ENCODE peak calls at places on chromosome 2, in seven cellular contexts. One of them, this sample, is unnamed.
A peak's percentile ranks its signal among the peaks of the same experiment; 100 is the strongest.

GRCh38 chr2:84776011-84776410 is 104.9 kb downstream of the TRABD2A start:
- DNase-seq in body of pancreas: no peak
- DNase-seq in colonic mucosa: no peak
- DNase-seq in cardiac muscle cell: no peak
- DNase-seq in endodermal cell: no peak
- DNase-seq in mucosa of descending colon: no peak
- DNase-seq in SJCRH30: no peak
- DNase-seq in this sample: no peak

GRCh38 chr2:643761-644160 is 33.4 kb downstream of the TMEM18 start:
- DNase-seq in body of pancreas: no peak
- DNase-seq in colonic mucosa: no peak
- DNase-seq in cardiac muscle cell: no peak
- DNase-seq in endodermal cell: no peak
- DNase-seq in mucosa of descending colon: no peak
- DNase-seq in SJCRH30: no peak
- DNase-seq in this sample: no peak

GRCh38 chr2:26807788-26808460 is 22.1 kb downstream of the CENPA start:
- DNase-seq in body of pancreas: no peak
- DNase-seq in colonic mucosa: no peak
- DNase-seq in cardiac muscle cell: peak; percentile 47
- DNase-seq in endodermal cell: no peak
- DNase-seq in mucosa of descending colon: no peak
- DNase-seq in SJCRH30: no peak
- DNase-seq in this sample: no peak

GRCh38 chr2:71801969-71802368 is 345.7 kb downstream of the CYP26B1 start:
- DNase-seq in body of pancreas: peak; percentile 52
- DNase-seq in colonic mucosa: peak; percentile 65
- DNase-seq in cardiac muscle cell: peak; percentile 86
- DNase-seq in endodermal cell: peak; percentile 95
- DNase-seq in mucosa of descending colon: peak; percentile 57
- DNase-seq in SJCRH30: peak; percentile 79
- DNase-seq in this sample: no peak

GRCh38 chr2:36561223-36561944 is 36.6 kb downstream of the FEZ2 start:
- DNase-seq in body of pancreas: no peak
- DNase-seq in colonic mucosa: peak; percentile 61
- DNase-seq in cardiac muscle cell: peak; percentile 89
- DNase-seq in endodermal cell: no peak
- DNase-seq in mucosa of descending colon: no peak
- DNase-seq in SJCRH30: peak; percentile 37
- DNase-seq in this sample: no peak

GRCh38 chr2:127609031-127609751 is 36.8 kb upstream of the GPR17 start:
- DNase-seq in body of pancreas: no peak
- DNase-seq in colonic mucosa: no peak
- DNase-seq in cardiac muscle cell: no peak
- DNase-seq in endodermal cell: peak; percentile 31
- DNase-seq in mucosa of descending colon: no peak
- DNase-seq in SJCRH30: no peak
- DNase-seq in this sample: no peak

GRCh38 chr2:168198476-168199192 is 48.8 kb downstream of the STK39 start:
- DNase-seq in body of pancreas: no peak
- DNase-seq in colonic mucosa: no peak
- DNase-seq in cardiac muscle cell: peak; percentile 37
- DNase-seq in endodermal cell: no peak
- DNase-seq in mucosa of descending colon: no peak
- DNase-seq in SJCRH30: no peak
- DNase-seq in this sample: no peak

GRCh38 chr2:128314348-128315121 is 4.1 kb downstream of the HS6ST1 start:
- DNase-seq in body of pancreas: peak; percentile 62
- DNase-seq in colonic mucosa: peak; percentile 15
- DNase-seq in cardiac muscle cell: no peak
- DNase-seq in endodermal cell: peak; percentile 39
- DNase-seq in mucosa of descending colon: peak; percentile 33
- DNase-seq in SJCRH30: no peak
- DNase-seq in this sample: no peak

GRCh38 chr2:73985318-73986084 is 791 bp downstream of the TET3 start:
- DNase-seq in body of pancreas: no peak
- DNase-seq in colonic mucosa: peak; percentile 59
- DNase-seq in cardiac muscle cell: peak; percentile 43
- DNase-seq in endodermal cell: peak; percentile 63
- DNase-seq in mucosa of descending colon: peak; percentile 70
- DNase-seq in SJCRH30: peak; percentile 59
- DNase-seq in this sample: no peak

GRCh38 chr2:45763256-45763655 is 111.8 kb downstream of the PRKCE start:
- DNase-seq in body of pancreas: no peak
- DNase-seq in colonic mucosa: no peak
- DNase-seq in cardiac muscle cell: no peak
- DNase-seq in endodermal cell: no peak
- DNase-seq in mucosa of descending colon: no peak
- DNase-seq in SJCRH30: no peak
- DNase-seq in this sample: no peak

GRCh38 chr2:20291106-20291564 is 59.5 kb downstream of the PUM2 start:
- DNase-seq in body of pancreas: peak; percentile 50
- DNase-seq in colonic mucosa: peak; percentile 69
- DNase-seq in cardiac muscle cell: peak; percentile 84
- DNase-seq in endodermal cell: peak; percentile 89
- DNase-seq in mucosa of descending colon: peak; percentile 44
- DNase-seq in SJCRH30: peak; percentile 79
- DNase-seq in this sample: peak; percentile 2

GRCh38 chr2:150788741-150789140 is 301.3 kb upstream of the RND3 start:
- DNase-seq in body of pancreas: no peak
- DNase-seq in colonic mucosa: no peak
- DNase-seq in cardiac muscle cell: no peak
- DNase-seq in endodermal cell: no peak
- DNase-seq in mucosa of descending colon: no peak
- DNase-seq in SJCRH30: no peak
- DNase-seq in this sample: no peak

GRCh38 chr2:66389651-66390131 is 45.2 kb upstream of the MEIS1 start:
- DNase-seq in body of pancreas: no peak
- DNase-seq in colonic mucosa: peak; percentile 17
- DNase-seq in cardiac muscle cell: no peak
- DNase-seq in endodermal cell: no peak
- DNase-seq in mucosa of descending colon: no peak
- DNase-seq in SJCRH30: no peak
- DNase-seq in this sample: no peak

GRCh38 chr2:143229411-143229810 is 100.2 kb downstream of the ARHGAP15 start:
- DNase-seq in body of pancreas: no peak
- DNase-seq in colonic mucosa: no peak
- DNase-seq in cardiac muscle cell: no peak
- DNase-seq in endodermal cell: peak; percentile 68
- DNase-seq in mucosa of descending colon: no peak
- DNase-seq in SJCRH30: no peak
- DNase-seq in this sample: no peak

GRCh38 chr2:159091981-159092380 is 123.5 kb downstream of the TANC1 start:
- DNase-seq in body of pancreas: no peak
- DNase-seq in colonic mucosa: peak; percentile 55
- DNase-seq in cardiac muscle cell: no peak
- DNase-seq in endodermal cell: no peak
- DNase-seq in mucosa of descending colon: no peak
- DNase-seq in SJCRH30: no peak
- DNase-seq in this sample: peak; percentile 58

GRCh38 chr2:234331566-234331965 is 165.3 kb downstream of the ARL4C start:
- DNase-seq in body of pancreas: no peak
- DNase-seq in colonic mucosa: no peak
- DNase-seq in cardiac muscle cell: no peak
- DNase-seq in endodermal cell: no peak
- DNase-seq in mucosa of descending colon: no peak
- DNase-seq in SJCRH30: no peak
- DNase-seq in this sample: no peak

GRCh38 chr2:132424526-132425121 is 8.0 kb downstream of the GPR39 start:
- DNase-seq in body of pancreas: peak; percentile 31
- DNase-seq in colonic mucosa: peak; percentile 31
- DNase-seq in cardiac muscle cell: peak; percentile 46
- DNase-seq in endodermal cell: peak; percentile 32
- DNase-seq in mucosa of descending colon: no peak
- DNase-seq in SJCRH30: no peak
- DNase-seq in this sample: no peak

GRCh38 chr2:144520718-144521487 is 984 bp upstream of the ZEB2 start:
- DNase-seq in body of pancreas: no peak
- DNase-seq in colonic mucosa: no peak
- DNase-seq in cardiac muscle cell: peak; percentile 95
- DNase-seq in endodermal cell: no peak
- DNase-seq in mucosa of descending colon: no peak
- DNase-seq in SJCRH30: peak; percentile 27
- DNase-seq in this sample: no peak

GRCh38 chr2:65367517-65367916 is 64.9 kb downstream of the SPRED2 start:
- DNase-seq in body of pancreas: no peak
- DNase-seq in colonic mucosa: no peak
- DNase-seq in cardiac muscle cell: peak; percentile 92
- DNase-seq in endodermal cell: no peak
- DNase-seq in mucosa of descending colon: no peak
- DNase-seq in SJCRH30: peak; percentile 65
- DNase-seq in this sample: no peak

DNA sequence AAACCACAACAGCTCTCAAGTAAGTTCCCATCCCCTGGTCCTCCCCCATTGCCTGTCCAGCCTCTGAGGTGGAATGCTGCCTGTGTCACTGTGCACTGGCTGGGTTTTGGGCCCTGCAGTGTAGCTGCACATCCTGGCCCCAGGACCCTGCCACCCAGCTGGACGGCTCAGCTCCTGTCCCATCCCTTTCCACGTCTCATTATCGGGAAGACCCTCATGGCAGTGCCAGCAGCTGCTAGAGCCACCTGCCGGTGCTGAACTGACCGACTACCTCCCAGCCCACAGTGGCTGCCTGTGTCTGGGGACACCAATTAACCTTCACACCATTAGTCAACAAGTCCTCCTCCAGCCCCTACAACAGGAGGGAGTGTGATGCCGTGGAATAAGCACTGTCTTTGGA is 31.9 kb downstream of the ADCY3 start:
- DNase-seq in body of pancreas: no peak
- DNase-seq in colonic mucosa: no peak
- DNase-seq in cardiac muscle cell: no peak
- DNase-seq in endodermal cell: no peak
- DNase-seq in mucosa of descending colon: no peak
- DNase-seq in SJCRH30: no peak
- DNase-seq in this sample: no peak
- H3K4me3 ChIP-seq in body of pancreas: no peak overlapping the region
- H3K4me3 ChIP-seq in colonic mucosa: no peak overlapping the region
- H3K4me3 ChIP-seq in cardiac muscle cell: no peak overlapping the region
- H3K4me3 ChIP-seq in endodermal cell: no peak overlapping the region
- H3K4me3 ChIP-seq in mucosa of descending colon: no peak overlapping the region
- H3K4me3 ChIP-seq in SJCRH30: no peak overlapping the region
- H3K4me3 ChIP-seq in this sample: no peak overlapping the region

DNA sequence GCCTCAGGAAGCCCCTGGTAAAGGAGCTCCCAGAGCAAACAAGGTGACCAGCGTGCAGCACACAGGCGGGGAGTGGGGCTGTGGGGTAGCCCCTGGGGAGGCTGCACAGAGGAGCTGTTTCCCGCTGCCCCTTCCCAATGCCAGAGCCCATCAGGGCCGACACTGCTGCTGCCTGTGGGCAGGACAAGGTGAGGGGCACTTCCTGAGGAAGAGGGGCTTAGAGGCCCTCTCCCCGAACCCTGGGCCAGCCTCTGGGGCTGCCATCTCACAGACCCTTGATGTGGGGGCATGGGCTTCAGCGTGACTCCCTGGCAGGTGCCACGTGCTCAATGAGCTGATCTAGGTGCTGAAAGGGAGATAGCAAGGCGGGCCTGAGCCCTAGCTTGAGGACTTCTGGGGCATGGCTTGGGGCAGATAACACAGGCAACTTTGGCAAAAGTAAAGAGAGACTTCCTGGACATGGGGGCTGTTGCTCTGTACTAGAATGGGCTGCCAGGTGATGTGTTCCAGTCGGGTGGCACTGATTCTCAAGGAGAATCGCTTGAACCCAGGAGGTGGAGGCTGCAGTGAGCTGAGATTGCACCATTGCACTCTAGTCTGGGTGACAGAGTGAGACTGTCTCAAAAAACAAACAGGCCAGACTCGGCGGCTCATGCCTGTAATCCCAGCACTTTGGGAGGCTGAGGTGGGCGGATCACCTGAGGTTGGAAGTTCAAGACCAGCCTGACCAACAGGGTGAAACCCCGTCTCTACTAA is 9.9 kb upstream of the KLF11 start:
- DNase-seq in body of pancreas: no peak
- DNase-seq in colonic mucosa: no peak
- DNase-seq in cardiac muscle cell: no peak
- DNase-seq in endodermal cell: peak; percentile 50
- DNase-seq in mucosa of descending colon: no peak
- DNase-seq in SJCRH30: no peak
- DNase-seq in this sample: no peak
- H3K4me1 ChIP-seq in body of pancreas: peaks cover 39% of the 10 kb centered on the region
- H3K4me1 ChIP-seq in colonic mucosa: peaks cover 3% of the 10 kb centered on the region
- H3K4me1 ChIP-seq in cardiac muscle cell: no peaks in the 10 kb centered on the region
- H3K4me1 ChIP-seq in endodermal cell: peaks cover 9% of the 10 kb centered on the region
- H3K4me1 ChIP-seq in mucosa of descending colon: peaks cover 12% of the 10 kb centered on the region
- H3K4me1 ChIP-seq in SJCRH30: peaks cover 8% of the 10 kb centered on the region
- H3K4me1 ChIP-seq in this sample: peaks cover 45% of the 10 kb centered on the region

DNA sequence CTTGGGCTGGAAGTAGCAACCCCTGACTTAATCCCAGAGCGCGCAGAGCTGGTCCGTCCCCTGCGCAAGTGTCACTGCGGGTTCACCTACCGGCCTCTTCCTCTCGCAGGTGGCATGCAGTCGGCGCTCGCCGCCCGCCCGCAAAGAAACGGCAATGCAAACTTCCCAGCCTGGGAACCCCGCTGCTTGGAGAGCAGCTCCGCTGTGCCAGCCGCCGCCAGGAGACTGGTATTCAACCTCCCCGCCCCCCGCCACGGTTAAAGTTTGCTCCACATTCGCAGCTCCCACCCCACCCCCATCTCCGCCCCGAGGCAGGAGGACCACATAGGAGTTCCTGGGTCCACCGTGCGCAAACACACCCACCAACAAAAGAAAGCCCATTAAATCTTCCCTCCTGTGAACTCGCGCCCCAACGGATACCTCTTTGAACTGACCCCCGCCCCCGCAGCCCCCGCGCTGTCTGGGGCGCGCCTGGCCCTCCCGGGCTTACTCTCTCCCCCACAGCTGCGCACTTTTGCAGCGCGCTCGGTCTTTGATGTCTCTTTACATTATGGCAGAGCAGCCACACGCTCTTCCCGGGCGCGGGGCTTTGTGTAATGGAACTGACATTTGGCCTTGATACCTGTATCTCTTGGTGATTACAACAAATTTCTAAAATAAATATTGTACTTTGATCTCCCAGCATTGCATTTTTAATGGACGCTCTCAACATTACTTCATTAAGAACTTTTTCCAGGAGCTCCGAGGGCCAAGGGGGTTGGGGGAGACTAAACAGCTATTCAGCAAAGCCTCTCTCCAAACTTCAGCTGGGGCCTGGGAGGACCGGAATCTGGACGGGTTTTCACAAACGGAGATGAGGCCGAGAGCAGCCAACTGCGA is 3.1 kb upstream of the SP5 start:
- DNase-seq in body of pancreas: peak; percentile 16
- DNase-seq in colonic mucosa: peak; percentile 17
- DNase-seq in cardiac muscle cell: no peak
- DNase-seq in endodermal cell: peak; percentile 96
- DNase-seq in mucosa of descending colon: peak; percentile 46
- DNase-seq in SJCRH30: peak; percentile 57
- DNase-seq in this sample: no peak
- H3K9me3 ChIP-seq in body of pancreas: no peaks in the 10 kb centered on the region
- H3K9me3 ChIP-seq in colonic mucosa: no peaks in the 10 kb centered on the region
- H3K9me3 ChIP-seq in cardiac muscle cell: no peaks in the 10 kb centered on the region
- H3K9me3 ChIP-seq in endodermal cell: no peaks in the 10 kb centered on the region
- H3K9me3 ChIP-seq in mucosa of descending colon: no peaks in the 10 kb centered on the region
- H3K9me3 ChIP-seq in SJCRH30: no peaks in the 10 kb centered on the region
- H3K9me3 ChIP-seq in this sample: no peaks in the 10 kb centered on the region

DNA sequence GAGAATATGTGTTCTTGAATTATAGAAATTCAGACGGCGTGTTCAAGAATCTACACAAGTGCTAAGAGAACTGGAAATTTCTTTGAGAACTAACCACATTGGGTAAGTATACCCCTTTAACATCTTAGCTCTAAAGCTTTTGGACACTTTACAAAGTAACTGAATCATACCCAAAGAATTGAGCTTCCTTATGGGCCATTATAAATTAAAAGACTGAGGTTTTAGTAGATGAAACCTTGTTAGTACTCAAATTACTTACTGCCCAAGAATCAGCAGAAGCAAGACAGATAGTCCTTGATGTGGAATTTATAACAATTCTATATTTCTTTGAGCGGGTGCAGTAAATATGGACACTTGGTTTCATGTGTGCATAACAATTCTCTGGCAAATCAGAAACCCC is 168.3 kb downstream of the PRPF40A start:
- DNase-seq in body of pancreas: no peak
- DNase-seq in colonic mucosa: no peak
- DNase-seq in cardiac muscle cell: no peak
- DNase-seq in endodermal cell: no peak
- DNase-seq in mucosa of descending colon: no peak
- DNase-seq in SJCRH30: no peak
- DNase-seq in this sample: no peak
- H3K4me3 ChIP-seq in body of pancreas: no peak overlapping the region
- H3K4me3 ChIP-seq in colonic mucosa: no peak overlapping the region
- H3K4me3 ChIP-seq in cardiac muscle cell: no peak overlapping the region
- H3K4me3 ChIP-seq in endodermal cell: no peak overlapping the region
- H3K4me3 ChIP-seq in mucosa of descending colon: no peak overlapping the region
- H3K4me3 ChIP-seq in SJCRH30: no peak overlapping the region
- H3K4me3 ChIP-seq in this sample: no peak overlapping the region